ENCODE peak calls at places on chromosomes 4 and X, in five cellular contexts. D, O, S, T and Z are unnamed samples.

GRCh38 chr4:1978741-1979476 is 29.9 kb downstream of the NELFA start:
- DNase-seq in D (no peak), O (no peak), S (no peak), T (no peak), Z (no peak)

GRCh38 chr4:173745765-173746164 is 215.7 kb upstream of the HAND2 start:
- DNase-seq in D (no peak), O (no peak), S (no peak), T (no peak), Z (no peak)

GRCh38 chr4:147599764-147600163 is 17.4 kb upstream of the TMEM184C start:
- DNase-seq in D (no peak), O (no peak), S (no peak), T (no peak), Z (no peak)

GRCh38 chr4:144667500-144667899 is 21.5 kb downstream of the HHIP start:
- DNase-seq in D (no peak), O (no peak), S (no peak), T (no peak), Z (no peak)

GRCh38 chr4:3781193-3781886 is 15.2 kb downstream of the ADRA2C start:
- DNase-seq in D (peak), O (peak), S (no peak), T (no peak), Z (peak)

GRCh38 chrX:138946941-138947340 is 235.4 kb upstream of the FGF13 start:
- DNase-seq in D (no peak), O (no peak), S (no peak), T (no peak), Z (no peak)

GRCh38 chr4:86919824-86920223 is 15.0 kb upstream of the AFF1 start:
- DNase-seq in D (no peak), O (no peak), S (no peak), T (no peak), Z (no peak)

GRCh38 chr4:40228497-40229365 is 31.9 kb downstream of the RHOH start:
- DNase-seq in D (peak), O (no peak), S (peak), T (peak), Z (no peak)

GRCh38 chrX:3669841-3670240 is 43.6 kb downstream of the PRKX start:
- DNase-seq in D (no peak), O (no peak), S (no peak), T (no peak), Z (no peak)

GRCh38 chr4:39729557-39729956 is 31.6 kb downstream of the UBE2K start:
- DNase-seq in D (no peak), O (no peak), S (no peak), T (no peak), Z (no peak)

GRCh38 chr4:23789765-23790164 is 100.1 kb downstream of the PPARGC1A start:
- DNase-seq in D (no peak), O (no peak), S (no peak), T (no peak), Z (peak)

GRCh38 chrX:129634541-129634940 is 20.2 kb downstream of the APLN start:
- DNase-seq in D (no peak), O (no peak), S (no peak), T (no peak), Z (no peak)

GRCh38 chr4:169846396-169846795 is 88.7 kb upstream of the HPF1 start:
- DNase-seq in D (no peak), O (no peak), S (no peak), T (no peak), Z (no peak)

GRCh38 chr4:156677136-156677535 is 294.5 kb downstream of the PDGFC start:
- DNase-seq in D (no peak), O (peak), S (no peak), T (no peak), Z (peak)

GRCh38 chr4:119728692-119729593 is 100.3 kb upstream of the PDE5A start:
- DNase-seq in D (no peak), O (no peak), S (no peak), T (no peak), Z (no peak)

GRCh38 chrX:71599965-71600364 is 18.3 kb downstream of the CXCR3 start:
- DNase-seq in D (no peak), O (no peak), S (no peak), T (no peak), Z (no peak)

GRCh38 chr4:104064650-104065577 is 345.1 kb upstream of the TACR3 start:
- DNase-seq in D (peak), O (peak), S (peak), T (peak), Z (peak)
- TF ChIP-seq SRF in D (no peak), O (no peak), S (no peak), T (no peak), Z (no peak)

GRCh38 chr4:16745009-16745408 is 153.4 kb downstream of the LDB2 start:
- DNase-seq in D (no peak), O (no peak), S (no peak), T (no peak), Z (no peak)
- TF ChIP-seq SRF in D (no peak), O (no peak), S (no peak), T (no peak), Z (no peak)

GRCh38 chr4:123096038-123096437 is 173.6 kb upstream of the NUDT6 start:
- DNase-seq in D (peak), O (peak), S (no peak), T (no peak), Z (peak)
- TF ChIP-seq SRF in D (no peak), O (no peak), S (no peak), T (no peak), Z (no peak)

DNA sequence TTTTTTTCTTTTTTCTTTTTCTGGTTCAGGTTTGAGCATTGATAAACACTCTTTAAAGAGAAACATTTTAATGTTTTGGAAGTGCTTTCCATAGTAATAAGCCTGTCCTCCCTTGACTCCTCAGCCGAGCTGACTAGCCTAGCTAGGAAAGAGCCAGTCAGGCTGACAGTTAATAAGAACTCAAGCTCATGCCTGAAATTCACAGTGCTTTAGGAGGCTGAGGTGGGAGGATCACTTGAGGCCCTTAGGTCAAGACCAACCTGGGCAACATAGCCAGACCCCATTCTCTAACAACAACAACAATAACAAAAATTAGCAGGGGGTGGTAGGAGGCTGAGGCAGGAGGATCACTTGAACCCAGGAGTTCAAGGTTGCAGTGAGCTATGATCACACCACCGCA is 53.4 kb upstream of the ZCCHC13 start:
- DNase-seq in D (no peak), O (no peak), S (no peak), T (no peak), Z (no peak)
- TF ChIP-seq SRF in D (no peak), O (no peak), S (no peak), T (no peak), Z (no peak)

GRCh38 chrX:136199365-136199764 is 51.8 kb downstream of the MAP7D3 start:
- DNase-seq in D (no peak), O (no peak), S (no peak), T (no peak), Z (no peak)

GRCh38 chrX:136203438-136203837 is 47.8 kb downstream of the MAP7D3 start:
- DNase-seq in D (no peak), O (no peak), S (no peak), T (no peak), Z (no peak)

GRCh38 chrX:136200466-136200865 is 50.7 kb downstream of the MAP7D3 start:
- DNase-seq in D (peak), O (no peak), S (no peak), T (no peak), Z (no peak)

GRCh38 chrX:136202889-136203288 is 48.3 kb downstream of the MAP7D3 start:
- DNase-seq in D (no peak), O (no peak), S (no peak), T (no peak), Z (no peak)

DNA sequence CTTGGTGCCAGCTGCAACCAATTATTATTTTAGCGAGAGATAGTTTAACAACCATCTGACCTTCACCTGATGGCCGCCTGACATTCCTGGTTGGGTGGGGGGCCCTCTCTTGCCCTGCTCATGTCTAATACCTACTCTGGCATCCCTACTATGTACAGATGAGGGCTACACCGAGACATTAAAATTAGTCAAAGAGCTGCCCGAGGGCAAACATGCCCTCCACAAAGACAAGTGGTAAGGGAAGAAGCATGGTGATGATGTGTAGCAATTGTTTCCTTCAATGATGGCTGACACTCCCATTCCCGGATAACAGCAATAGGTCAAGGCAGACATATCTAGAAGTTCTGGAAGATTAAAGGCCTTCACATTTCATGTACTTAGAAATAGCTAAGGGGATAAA is 49.6 kb downstream of the MAP7D3 start:
- DNase-seq in D (no peak), O (no peak), S (no peak), T (no peak), Z (no peak)
- TF ChIP-seq SRF in D (no peak), O (no peak), S (no peak), T (no peak), Z (no peak)

DNA sequence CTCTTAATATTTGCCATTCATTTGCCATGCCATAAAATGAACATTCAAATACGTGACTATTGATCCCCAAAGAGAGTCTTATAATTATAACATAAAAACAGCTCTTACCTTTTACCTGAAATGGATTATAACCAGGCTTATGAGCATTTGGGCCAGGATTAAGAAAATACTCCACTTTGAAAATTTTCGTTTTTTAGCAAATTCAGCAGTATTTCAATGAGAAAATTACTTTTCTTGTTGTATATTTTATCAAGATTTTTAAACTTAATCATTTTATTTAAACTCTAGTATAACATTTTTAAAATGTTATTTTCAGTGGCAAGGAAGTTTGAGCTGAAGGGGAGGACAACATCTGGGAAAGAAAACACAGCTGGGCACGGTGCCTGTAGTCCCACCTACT is 59.0 kb upstream of the RAPGEF2 start:
- DNase-seq in D (no peak), O (no peak), S (no peak), T (no peak), Z (no peak)
- TF ChIP-seq SRF in D (no peak), O (no peak), S (no peak), T (no peak), Z (no peak)

GRCh38 chr4:168200685-168201084 is 108.3 kb downstream of the ANXA10 start:
- DNase-seq in D (no peak), O (no peak), S (no peak), T (no peak), Z (peak)
- TF ChIP-seq SRF in D (no peak), O (no peak), S (no peak), T (no peak), Z (no peak)

DNA sequence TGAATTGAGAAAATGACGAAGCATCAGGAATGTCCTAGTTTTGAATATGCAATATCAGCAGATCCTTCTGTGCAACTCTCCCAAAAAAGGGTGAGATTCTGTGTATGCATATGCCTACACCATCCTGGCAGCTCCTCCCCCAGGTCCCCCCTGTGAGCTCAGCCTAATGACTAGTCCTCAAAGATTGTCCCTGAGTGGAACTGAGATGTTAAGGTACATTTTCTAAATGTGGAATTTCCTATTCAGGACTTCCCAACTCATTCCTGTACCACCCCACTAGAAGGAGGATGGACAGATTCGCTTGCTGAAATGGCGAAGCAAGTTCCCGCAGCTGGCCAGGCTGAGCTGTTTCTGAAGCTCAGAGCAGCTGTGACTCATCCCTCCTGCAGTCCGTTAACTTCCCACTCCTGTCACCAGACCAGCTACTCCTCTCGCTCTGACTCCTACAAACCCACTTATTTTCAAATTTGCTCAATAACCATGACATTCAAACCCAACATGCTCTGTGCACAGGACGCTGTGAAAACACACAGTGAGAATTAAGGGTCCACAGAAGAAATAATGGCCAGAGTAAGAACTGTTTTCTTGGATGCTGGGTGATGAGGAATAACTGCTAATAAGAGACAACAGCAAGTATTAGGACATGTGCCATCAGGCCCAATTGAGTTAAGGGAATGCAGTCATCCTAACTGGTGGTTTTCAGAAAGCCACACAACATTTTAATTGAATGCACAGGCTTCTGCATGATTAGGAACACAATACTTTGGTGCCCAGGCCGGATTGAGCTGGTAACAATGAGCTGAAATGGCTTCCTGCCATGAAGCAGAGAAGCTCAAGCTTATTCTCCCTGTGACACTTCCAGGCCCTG is 40.0 kb upstream of the IRF2 start:
- DNase-seq in D (peak), O (no peak), S (no peak), T (peak), Z (no peak)
- TF ChIP-seq SRF in D (no peak), O (no peak), S (no peak), T (no peak), Z (no peak)

GRCh38 chr4:94486372-94486801 is 34.6 kb downstream of the PDLIM5 start:
- DNase-seq in D (no peak), O (no peak), S (no peak), T (no peak), Z (no peak)
- TF ChIP-seq SRF in D (no peak), O (no peak), S (no peak), T (no peak), Z (no peak)

DNA sequence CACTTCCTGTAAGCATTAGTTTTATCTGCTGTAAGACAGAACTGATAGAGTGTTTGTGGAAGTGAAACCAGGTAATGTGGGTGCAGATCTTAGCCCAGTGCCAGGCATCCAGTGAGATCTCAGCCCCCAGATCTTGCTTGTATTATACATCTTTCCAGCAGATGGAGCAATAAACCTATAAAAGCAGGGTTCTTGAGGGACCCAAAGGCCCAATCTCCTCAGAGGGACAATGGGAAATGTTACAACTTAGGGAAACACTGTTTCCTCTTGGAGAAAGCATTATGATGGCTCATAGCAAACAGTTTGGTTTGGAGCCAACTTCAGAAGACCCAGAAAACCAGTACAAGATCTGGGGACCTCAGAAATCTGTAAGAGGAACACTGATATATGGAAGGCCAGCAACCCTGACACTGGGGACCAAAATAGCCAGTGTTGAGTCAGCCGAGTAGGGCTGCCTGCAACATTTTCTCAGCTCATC is 206.3 kb downstream of the SLC7A11 start:
- DNase-seq in D (peak), O (peak), S (no peak), T (peak), Z (peak)
- TF ChIP-seq SRF in D (no peak), O (no peak), S (no peak), T (no peak), Z (no peak)